ENCODE peak calls at places on chromosome 10, in eight cellular contexts. B is stimulated activated CD8-positive, alpha-beta memory T cell treated with anti-CD3 and anti-CD28 coated beads, Interleukin-12 subunit alpha, Interleukin-12 subunit beta, amount 100 ng/mL, for 1 hour; X is activated naive CD4-positive, alpha-beta T cell treated with anti-CD3 and anti-CD28 coated beads for 36 hours; K is HCT116; H is activated CD8-positive, alpha-beta T cell treated with anti-CD3 and anti-CD28 coated beads for 36 hours; P is NCI-H1436; Z is kidney; V is testis. W is an unnamed sample.

GRCh38 chr10:132184816-132185593 is 1.7 kb upstream of the DPYSL4 start:
- DNase-seq in H (no peak), X (no peak), Z (peak; percentile 33), P (no peak), V (no peak), K (no peak), B (no peak), W (no peak)

GRCh38 chr10:10359263-10359662 is 658.4 kb upstream of the CELF2 start:
- DNase-seq in Z (no peak), K (no peak), X (no peak), B (no peak), H (no peak), P (no peak), V (no peak), W (no peak)

GRCh38 chr10:637221-637620 is 52.2 kb downstream of the DIP2C start:
- DNase-seq in K (no peak), X (no peak), Z (no peak), B (no peak), P (no peak), V (no peak), H (no peak), W (no peak)

GRCh38 chr10:109963439-109963838 is 40.1 kb upstream of the XPNPEP1 start:
- DNase-seq in Z (no peak), V (no peak), K (no peak), H (no peak), P (no peak), B (no peak), X (no peak), W (no peak)

GRCh38 chr10:122276611-122277205 is 5.6 kb downstream of the BTBD16 start:
- DNase-seq in X (no peak), H (no peak), P (no peak), B (no peak), V (no peak), K (peak; percentile 48), Z (no peak), W (no peak)

GRCh38 chr10:100917071-100917470 is 4.3 kb downstream of the SLF2 start:
- DNase-seq in V (no peak), P (no peak), H (no peak), Z (no peak), B (no peak), K (no peak), X (no peak), W (no peak)

GRCh38 chr10:71085689-71086438 is 126.5 kb upstream of the UNC5B start:
- DNase-seq in Z (peak; percentile 37), P (peak; percentile 49), X (peak; percentile 1), H (no peak), B (no peak), V (peak; percentile 10), K (no peak), W (no peak)

GRCh38 chr10:8638088-8638672 is 583.7 kb downstream of the GATA3 start:
- DNase-seq in X (no peak), H (no peak), K (no peak), P (no peak), V (no peak), B (no peak), Z (no peak), W (no peak)

GRCh38 chr10:95133016-95133752 is 60.9 kb upstream of the ACSM6 start:
- DNase-seq in X (peak; percentile 88), V (peak; percentile 89), B (peak; percentile 48), Z (no peak), P (peak; percentile 52), K (peak; percentile 82), H (peak; percentile 90), W (peak; percentile 67)

GRCh38 chr10:62554632-62555199 is 180.5 kb downstream of the ZNF365 start:
- DNase-seq in V (no peak), K (peak; percentile 8), P (no peak), Z (no peak), X (peak; percentile 23), H (peak; percentile 13), B (no peak), W (no peak)

GRCh38 chr10:75407296-75407715 is 5.7 kb upstream of the ZNF503 start:
- DNase-seq in B (no peak), X (no peak), K (no peak), Z (peak; percentile 74), V (no peak), H (no peak), P (no peak), W (no peak)

GRCh38 chr10:114520453-114520852 is 116.2 kb upstream of the AFAP1L2 start:
- DNase-seq in P (no peak), Z (no peak), X (peak; percentile 59), K (peak; percentile 73), V (no peak), B (no peak), H (no peak), W (no peak)

GRCh38 chr10:45008524-45009161 is 7.9 kb downstream of the ZNF22 start:
- DNase-seq in Z (no peak), P (peak; percentile 48), K (peak; percentile 87), H (peak; percentile 31), V (peak; percentile 52), B (no peak), X (peak; percentile 33), W (peak; percentile 32)

GRCh38 chr10:88293651-88294230 is 289.4 kb downstream of the RNLS start:
- DNase-seq in K (no peak), P (no peak), V (no peak), B (no peak), Z (no peak), H (no peak), X (no peak), W (no peak)

GRCh38 chr10:44334621-44335184 is 50.2 kb downstream of the CXCL12 start:
- DNase-seq in P (no peak), Z (no peak), K (no peak), B (no peak), H (no peak), X (no peak), V (no peak), W (no peak)

GRCh38 chr10:77970869-77971803 is 44.6 kb upstream of the DLG5 start:
- DNase-seq in P (no peak), B (no peak), K (no peak), X (peak; percentile 18), V (peak; percentile 87), H (peak; percentile 56), Z (peak; percentile 83), W (no peak)

W was measured in NCI-H2107.